ENCODE peak calls at places on chromosomes 3 and 15, in ten cellular contexts. C is foreskin keratinocyte; Z is stimulated activated naive CD4-positive, alpha-beta T cell; W is stimulated activated CD8-positive, alpha-beta memory T cell treated with anti-CD3 and anti-CD28 coated beads, Interleukin-4, amount 100 ng/mL, for 1 hour; E is Peyer's patch; H is midbrain; N is HT-29; K is AG04450; Y is activated naive CD4-positive, alpha-beta T cell treated with anti-CD3 and anti-CD28 coated beads, Interleukin-2, amount 50 U/mL, for 16 hours; V is activated CD8-positive, alpha-beta memory T cell treated with anti-CD3 and anti-CD28 coated beads for 24 hours. T is an unnamed sample.

GRCh38 chr3:168973897-168974296 is 689.6 kb downstream of the MECOM start:
- DNase-seq in C (no peak), Z (no peak), W (no peak), E (no peak), H (no peak), N (no peak), K (no peak), Y (no peak), V (no peak), T (no peak)

GRCh38 chr3:60226907-60227306 is 1024.3 kb downstream of the FHIT start:
- DNase-seq in C (no peak), Z (no peak), W (no peak), E (no peak), H (no peak), N (no peak), K (no peak), Y (no peak), V (no peak), T (no peak)

GRCh38 chr3:64501298-64501906 is 186.4 kb downstream of the ADAMTS9 start:
- DNase-seq in C (no peak), Z (no peak), W (no peak), E (no peak), H (no peak), N (no peak), K (peak), Y (no peak), V (no peak), T (no peak)

GRCh38 chr3:41434781-41435180 is 235.5 kb downstream of the CTNNB1 start:
- DNase-seq in C (no peak), Z (no peak), W (no peak), E (no peak), H (no peak), N (no peak), K (no peak), Y (no peak), V (no peak), T (no peak)

GRCh38 chr15:27679203-27679602 is 419.9 kb downstream of the OCA2 start:
- DNase-seq in C (no peak), Z (no peak), W (no peak), E (no peak), H (no peak), N (no peak), K (no peak), Y (no peak), V (no peak), T (no peak)

GRCh38 chr3:149933008-149933407 is 37.7 kb downstream of the PFN2 start:
- DNase-seq in C (no peak), Z (no peak), W (no peak), E (no peak), H (no peak), N (no peak), K (no peak), Y (no peak), V (no peak), T (no peak)

GRCh38 chr3:126826693-126827092 is 122.7 kb downstream of the CHCHD6 start:
- DNase-seq in C (no peak), Z (no peak), W (no peak), E (no peak), H (no peak), N (no peak), K (no peak), Y (no peak), V (no peak), T (no peak)

GRCh38 chr3:52670621-52671521 is 14.8 kb downstream of the PBRM1 start:
- DNase-seq in C (peak), Z (no peak), W (no peak), E (no peak), H (no peak), N (peak), K (peak), Y (no peak), V (peak), T (peak)

GRCh38 chr3:170553788-170554620 is 31.9 kb downstream of the SLC7A14 start:
- DNase-seq in C (no peak), Z (no peak), W (no peak), E (no peak), H (no peak), N (no peak), K (no peak), Y (no peak), V (no peak), T (no peak)

GRCh38 chr3:112043621-112044201 is 9.2 kb downstream of the TMPRSS7 start:
- DNase-seq in C (peak), Z (peak), W (peak), E (no peak), H (peak), N (peak), K (peak), Y (peak), V (no peak), T (peak)

GRCh38 chr3:44976002-44976815 is at the start of the genes EXOSC7 and ZDHHC3:
- DNase-seq in C (no peak), Z (peak), W (peak), E (peak), H (peak), N (peak), K (peak), Y (peak), V (peak), T (peak)

GRCh38 chr3:132394334-132394733 is 23.0 kb upstream of the DNAJC13 start:
- DNase-seq in C (no peak), Z (no peak), W (no peak), E (no peak), H (no peak), N (no peak), K (no peak), Y (no peak), V (no peak), T (no peak)

GRCh38 chr3:127172211-127172610 is 20.7 kb upstream of the PRR23E start:
- DNase-seq in C (no peak), Z (no peak), W (no peak), E (no peak), H (no peak), N (no peak), K (no peak), Y (no peak), V (no peak), T (no peak)

GRCh38 chr15:40320931-40321371 is 2.5 kb upstream of the INAFM2 start:
- DNase-seq in C (no peak), Z (peak), W (no peak), E (no peak), H (peak), N (peak), K (no peak), Y (peak), V (no peak), T (peak)

GRCh38 chr3:181956122-181956521 is 244.4 kb downstream of the SOX2 start:
- DNase-seq in C (no peak), Z (no peak), W (no peak), E (no peak), H (no peak), N (no peak), K (no peak), Y (no peak), V (no peak), T (no peak)

GRCh38 chr3:178684881-178685590 is 148.8 kb downstream of the KCNMB2 start:
- DNase-seq in C (no peak), Z (no peak), W (no peak), E (no peak), H (no peak), N (peak), K (no peak), Y (no peak), V (no peak), T (no peak)

GRCh38 chr3:57755368-57756021 is 614 bp upstream of the SLMAP start:
- DNase-seq in C (peak), Z (no peak), W (no peak), E (peak), H (no peak), N (peak), K (no peak), Y (peak), V (no peak), T (peak)

GRCh38 chr3:172138792-172139507 is 99.6 kb downstream of the FNDC3B start:
- DNase-seq in C (no peak), Z (no peak), W (no peak), E (no peak), H (peak), N (peak), K (no peak), Y (no peak), V (no peak), T (no peak)

GRCh38 chr3:48157215-48157840 is 30.9 kb downstream of the CDC25A start:
- DNase-seq in C (no peak), Z (no peak), W (no peak), E (no peak), H (no peak), N (no peak), K (no peak), Y (no peak), V (no peak), T (no peak)